ENCODE peak calls at places on chromosomes 4 and X, in seven cellular contexts. One of them, this sample, is unnamed.

GRCh38 chrX:15686818-15687685 is 22.4 kb upstream of the CLTRN start:
- DNase-seq in mesendoderm: peak; percentile 56
- DNase-seq in H9: peak; percentile 59
- DNase-seq in mesenchymal stem cell: peak; percentile 64
- DNase-seq in H1: no peak
- DNase-seq in IMR-90: peak; percentile 61
- DNase-seq in neuronal stem cell: peak; percentile 31
- DNase-seq in this sample: peak; percentile 86

GRCh38 chr4:38857354-38858096 is 908 bp upstream of the TLR6 start:
- DNase-seq in H9: no peak
- DNase-seq in IMR-90: peak; percentile 94
- DNase-seq in mesendoderm: peak; percentile 66
- DNase-seq in H1: no peak
- DNase-seq in mesenchymal stem cell: peak; percentile 96
- DNase-seq in neuronal stem cell: no peak
- DNase-seq in this sample: peak; percentile 71

GRCh38 chrX:81662381-81662780 is 460.5 kb downstream of the SH3BGRL start:
- DNase-seq in H9: no peak
- DNase-seq in IMR-90: no peak
- DNase-seq in neuronal stem cell: no peak
- DNase-seq in mesendoderm: no peak
- DNase-seq in mesenchymal stem cell: no peak
- DNase-seq in H1: no peak
- DNase-seq in this sample: no peak

GRCh38 chr4:73815145-73815544 is 21.3 kb upstream of the CXCL6 start:
- DNase-seq in H9: no peak
- DNase-seq in mesenchymal stem cell: no peak
- DNase-seq in IMR-90: peak; percentile 43
- DNase-seq in H1: no peak
- DNase-seq in neuronal stem cell: no peak
- DNase-seq in mesendoderm: no peak
- DNase-seq in this sample: no peak

GRCh38 chr4:138192113-138192512 is 50.0 kb downstream of the SLC7A11 start:
- DNase-seq in H9: no peak
- DNase-seq in neuronal stem cell: no peak
- DNase-seq in H1: no peak
- DNase-seq in mesendoderm: peak; percentile 95
- DNase-seq in IMR-90: peak; percentile 67
- DNase-seq in mesenchymal stem cell: peak; percentile 46
- DNase-seq in this sample: peak; percentile 4

GRCh38 chrX:1451251-1451675 is 1.4 kb downstream of the ASMTL start:
- DNase-seq in IMR-90: no peak
- DNase-seq in mesenchymal stem cell: no peak
- DNase-seq in neuronal stem cell: no peak
- DNase-seq in H1: no peak
- DNase-seq in mesendoderm: no peak
- DNase-seq in H9: peak; percentile 14
- DNase-seq in this sample: no peak

GRCh38 chrX:130704053-130705038 is 198.7 kb downstream of the ENOX2 start:
- DNase-seq in mesenchymal stem cell: peak; percentile 67
- DNase-seq in H1: no peak
- DNase-seq in neuronal stem cell: no peak
- DNase-seq in IMR-90: peak; percentile 69
- DNase-seq in mesendoderm: no peak
- DNase-seq in H9: no peak
- DNase-seq in this sample: peak; percentile 13

GRCh38 chrX:16258936-16259335 is 91.7 kb downstream of the MAGEB17 start:
- DNase-seq in H1: no peak
- DNase-seq in mesenchymal stem cell: no peak
- DNase-seq in mesendoderm: peak; percentile 2
- DNase-seq in IMR-90: peak; percentile 61
- DNase-seq in neuronal stem cell: no peak
- DNase-seq in H9: no peak
- DNase-seq in this sample: no peak

GRCh38 chr4:2245787-2246275 is 3.9 kb upstream of the HAUS3 start:
- DNase-seq in mesenchymal stem cell: no peak
- DNase-seq in neuronal stem cell: no peak
- DNase-seq in IMR-90: no peak
- DNase-seq in H1: no peak
- DNase-seq in mesendoderm: no peak
- DNase-seq in H9: no peak
- DNase-seq in this sample: no peak

GRCh38 chr4:188428935-188429334 is 289.7 kb downstream of the TRIML1 start:
- DNase-seq in IMR-90: peak; percentile 64
- DNase-seq in neuronal stem cell: no peak
- DNase-seq in mesendoderm: peak; percentile 72
- DNase-seq in H1: no peak
- DNase-seq in mesenchymal stem cell: peak; percentile 70
- DNase-seq in H9: peak; percentile 50
- DNase-seq in this sample: no peak

GRCh38 chr4:168710353-168710946 is 213.6 kb downstream of the PALLD start:
- DNase-seq in neuronal stem cell: peak; percentile 14
- DNase-seq in IMR-90: peak; percentile 79
- DNase-seq in mesenchymal stem cell: peak; percentile 80
- DNase-seq in H9: no peak
- DNase-seq in mesendoderm: peak; percentile 74
- DNase-seq in H1: no peak
- DNase-seq in this sample: peak; percentile 71

GRCh38 chr4:95038791-95039190 is 281.0 kb downstream of the BMPR1B start:
- DNase-seq in mesenchymal stem cell: no peak
- DNase-seq in IMR-90: no peak
- DNase-seq in mesendoderm: no peak
- DNase-seq in neuronal stem cell: no peak
- DNase-seq in H9: no peak
- DNase-seq in H1: no peak
- DNase-seq in this sample: no peak

GRCh38 chr4:186829740-186830449 is 106.2 kb upstream of the FAT1 start:
- DNase-seq in H9: no peak
- DNase-seq in IMR-90: peak; percentile 98
- DNase-seq in mesendoderm: no peak
- DNase-seq in H1: no peak
- DNase-seq in neuronal stem cell: no peak
- DNase-seq in mesenchymal stem cell: peak; percentile 92
- DNase-seq in this sample: no peak

GRCh38 chr4:30760560-30760959 is 40.4 kb downstream of the PCDH7 start:
- DNase-seq in IMR-90: no peak
- DNase-seq in H1: no peak
- DNase-seq in mesenchymal stem cell: no peak
- DNase-seq in neuronal stem cell: no peak
- DNase-seq in mesendoderm: no peak
- DNase-seq in H9: no peak
- DNase-seq in this sample: no peak

GRCh38 chrX:18098704-18099103 is 122.0 kb downstream of the BEND2 start:
- DNase-seq in H1: no peak
- DNase-seq in IMR-90: no peak
- DNase-seq in H9: peak; percentile 29
- DNase-seq in neuronal stem cell: no peak
- DNase-seq in mesenchymal stem cell: no peak
- DNase-seq in mesendoderm: peak; percentile 20
- DNase-seq in this sample: peak; percentile 42

GRCh38 chrX:53128097-53128749 is 34.3 kb downstream of the KANTR start:
- DNase-seq in IMR-90: peak; percentile 35
- DNase-seq in mesendoderm: no peak
- DNase-seq in H9: no peak
- DNase-seq in neuronal stem cell: no peak
- DNase-seq in mesenchymal stem cell: peak; percentile 3
- DNase-seq in H1: no peak
- DNase-seq in this sample: no peak

GRCh38 chrX:53430231-53430630 is 3.9 kb downstream of the HSD17B10 start:
- DNase-seq in mesendoderm: no peak
- DNase-seq in IMR-90: no peak
- DNase-seq in H1: no peak
- DNase-seq in H9: no peak
- DNase-seq in neuronal stem cell: no peak
- DNase-seq in mesenchymal stem cell: no peak
- DNase-seq in this sample: no peak

GRCh38 chrX:107429090-107429489 is 20.4 kb upstream of the FRMPD3 start:
- DNase-seq in mesenchymal stem cell: peak; percentile 23
- DNase-seq in H1: no peak
- DNase-seq in neuronal stem cell: no peak
- DNase-seq in mesendoderm: peak; percentile 51
- DNase-seq in IMR-90: peak; percentile 3
- DNase-seq in H9: peak; percentile 67
- DNase-seq in this sample: peak; percentile 64
- H3K4ac ChIP-seq in mesenchymal stem cell: no peak overlapping the region
- H3K4ac ChIP-seq in H1: no peak overlapping the region
- H3K4ac ChIP-seq in neuronal stem cell: no peak overlapping the region
- H3K4ac ChIP-seq in mesendoderm: no peak overlapping the region
- H3K4ac ChIP-seq in IMR-90: no peak overlapping the region
- H3K4ac ChIP-seq in H9: no peak overlapping the region
- H3K4ac ChIP-seq in this sample: no peak overlapping the region

GRCh38 chr4:24513718-24514117 is 70.6 kb downstream of the DHX15 start:
- DNase-seq in H9: no peak
- DNase-seq in IMR-90: peak; percentile 11
- DNase-seq in mesenchymal stem cell: no peak
- DNase-seq in mesendoderm: no peak
- DNase-seq in neuronal stem cell: no peak
- DNase-seq in H1: no peak
- DNase-seq in this sample: no peak

GRCh38 chr4:24508541-24508940 is 75.8 kb downstream of the DHX15 start:
- DNase-seq in neuronal stem cell: no peak
- DNase-seq in mesenchymal stem cell: no peak
- DNase-seq in IMR-90: no peak
- DNase-seq in H1: no peak
- DNase-seq in mesendoderm: no peak
- DNase-seq in H9: no peak
- DNase-seq in this sample: no peak

GRCh38 chr4:24510091-24510490 is 74.3 kb downstream of the DHX15 start:
- DNase-seq in H9: peak; percentile 48
- DNase-seq in mesenchymal stem cell: no peak
- DNase-seq in H1: no peak
- DNase-seq in IMR-90: peak; percentile 24
- DNase-seq in neuronal stem cell: no peak
- DNase-seq in mesendoderm: no peak
- DNase-seq in this sample: no peak

GRCh38 chr4:24514808-24515207 is 69.5 kb downstream of the DHX15 start:
- DNase-seq in mesenchymal stem cell: no peak
- DNase-seq in H1: no peak
- DNase-seq in mesendoderm: peak; percentile 57
- DNase-seq in H9: no peak
- DNase-seq in neuronal stem cell: no peak
- DNase-seq in IMR-90: no peak
- DNase-seq in this sample: peak; percentile 10

DNA sequence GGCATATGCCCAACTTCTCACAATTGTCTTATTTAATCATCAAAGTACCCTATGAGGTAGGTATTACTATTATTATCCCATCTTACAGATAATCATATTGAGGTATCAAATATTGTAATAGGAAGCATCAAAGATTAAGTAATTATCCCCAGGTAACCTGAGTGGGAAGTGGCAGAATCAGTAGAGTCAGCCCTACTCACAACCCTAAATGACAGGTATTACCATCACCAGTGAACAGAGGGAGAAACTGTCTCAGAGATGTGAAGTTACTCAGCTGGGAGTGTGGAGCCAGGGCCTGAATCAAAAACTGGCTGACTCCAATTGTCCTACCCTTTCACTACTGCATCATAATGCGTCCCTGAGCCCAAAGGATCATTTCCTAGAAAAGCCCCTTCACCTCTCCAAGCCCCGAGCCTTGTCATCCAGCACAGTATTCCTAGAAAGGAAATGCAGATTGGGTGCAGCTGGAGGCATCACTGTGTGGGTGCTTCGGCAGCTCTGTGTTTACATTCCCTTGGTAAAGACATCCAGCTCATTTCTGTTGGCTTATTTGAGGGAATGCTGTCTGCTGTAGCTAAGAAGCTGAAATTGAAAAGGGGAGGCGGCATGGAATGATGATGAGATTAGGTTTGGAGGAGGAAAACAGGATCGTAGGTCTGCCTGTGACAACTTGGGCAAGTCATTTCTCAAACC is 72.8 kb downstream of the DHX15 start:
- DNase-seq in IMR-90: peak; percentile 89
- DNase-seq in H9: peak; percentile 63
- DNase-seq in mesenchymal stem cell: peak; percentile 51
- DNase-seq in H1: no peak
- DNase-seq in neuronal stem cell: no peak
- DNase-seq in mesendoderm: peak; percentile 49
- DNase-seq in this sample: no peak
- H3K4ac ChIP-seq in IMR-90: no peak overlapping the region
- H3K4ac ChIP-seq in H9: no peak overlapping the region
- H3K4ac ChIP-seq in mesenchymal stem cell: no peak overlapping the region
- H3K4ac ChIP-seq in H1: no peak overlapping the region
- H3K4ac ChIP-seq in neuronal stem cell: no peak overlapping the region
- H3K4ac ChIP-seq in mesendoderm: no peak overlapping the region
- H3K4ac ChIP-seq in this sample: no peak overlapping the region

DNA sequence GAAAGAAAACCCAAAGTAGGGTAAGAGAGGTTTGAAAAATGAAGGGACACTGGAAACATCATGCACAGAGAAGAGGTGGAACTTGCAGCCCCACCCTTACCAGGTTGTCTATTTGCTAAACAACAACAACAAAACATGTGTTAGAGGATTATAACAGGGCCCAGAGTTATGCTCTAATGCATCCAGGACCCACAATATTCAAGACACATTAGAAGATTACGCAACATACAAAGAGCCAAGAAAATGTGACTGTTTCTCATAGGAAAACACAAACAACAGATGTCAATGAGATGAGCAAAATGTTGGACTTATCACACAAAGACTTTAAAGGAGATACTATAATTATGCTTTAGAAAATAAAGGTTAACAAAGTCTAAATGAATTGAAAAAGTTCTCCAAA is 128.5 kb downstream of the LRBA start:
- DNase-seq in neuronal stem cell: no peak
- DNase-seq in mesendoderm: no peak
- DNase-seq in H9: no peak
- DNase-seq in IMR-90: peak; percentile 23
- DNase-seq in H1: no peak
- DNase-seq in mesenchymal stem cell: peak; percentile 24
- DNase-seq in this sample: no peak
- H3K4ac ChIP-seq in neuronal stem cell: no peak overlapping the region
- H3K4ac ChIP-seq in mesendoderm: no peak overlapping the region
- H3K4ac ChIP-seq in H9: no peak overlapping the region
- H3K4ac ChIP-seq in IMR-90: no peak overlapping the region
- H3K4ac ChIP-seq in H1: no peak overlapping the region
- H3K4ac ChIP-seq in mesenchymal stem cell: no peak overlapping the region
- H3K4ac ChIP-seq in this sample: no peak overlapping the region

GRCh38 chr4:25925486-25926201 is 11.6 kb downstream of the SMIM20 start:
- DNase-seq in mesendoderm: peak; percentile 67
- DNase-seq in H9: peak; percentile 55
- DNase-seq in IMR-90: peak; percentile 45
- DNase-seq in neuronal stem cell: no peak
- DNase-seq in H1: no peak
- DNase-seq in mesenchymal stem cell: peak; percentile 38
- DNase-seq in this sample: no peak
- H3K4ac ChIP-seq in mesendoderm: no peak overlapping the region
- H3K4ac ChIP-seq in H9: no peak overlapping the region
- H3K4ac ChIP-seq in IMR-90: no peak overlapping the region
- H3K4ac ChIP-seq in neuronal stem cell: no peak overlapping the region
- H3K4ac ChIP-seq in H1: no peak overlapping the region
- H3K4ac ChIP-seq in mesenchymal stem cell: no peak overlapping the region
- H3K4ac ChIP-seq in this sample: no peak overlapping the region